ENCODE peak calls at places on chromosomes 11 and 22, in six cellular contexts. G is RWPE1, A is mucosa of gallbladder, X is HT1080, P is fibroblast of mammary gland, T is nephron progenitor cell. W is an unnamed sample.

GRCh38 chr22:18024276-18024939 is at the start of gene MICAL3:
- DNase-seq in X (peak), A (peak), T (peak), P (peak), G (peak), W (peak)

GRCh38 chr22:19970479-19971275 is 29.1 kb upstream of the TXNRD2 start:
- DNase-seq in X (peak), T (peak), A (peak), G (peak), P (peak), W (peak)

GRCh38 chr11:24588075-24588474 is 91.2 kb downstream of the LUZP2 start:
- DNase-seq in G (peak), A (no peak), X (peak), P (peak), T (no peak), W (no peak)

GRCh38 chr11:18314794-18315523 is 7.0 kb downstream of the HPS5 start:
- DNase-seq in X (no peak), P (no peak), A (no peak), G (no peak), T (no peak), W (no peak)

GRCh38 chr22:49753961-49754673 is 73.6 kb downstream of the BRD1 start:
- DNase-seq in X (no peak), A (no peak), T (no peak), G (no peak), P (no peak), W (no peak)

GRCh38 chr11:6746086-6746618 is 25.6 kb downstream of the OR2AG2 start:
- DNase-seq in A (no peak), X (no peak), P (no peak), G (no peak), T (no peak), W (peak)

GRCh38 chr22:48476599-48476998 is 1351.1 kb downstream of the BRD1 start:
- DNase-seq in G (no peak), X (no peak), A (no peak), T (no peak), P (no peak), W (no peak)

GRCh38 chr11:92249156-92249753 is 24.6 kb downstream of the FAT3 start:
- DNase-seq in P (no peak), T (no peak), G (no peak), X (no peak), A (no peak), W (no peak)

GRCh38 chr22:24937114-24937513 is 9.4 kb downstream of the LHFPL7 start:
- DNase-seq in G (no peak), P (peak), A (no peak), X (peak), T (no peak), W (no peak)

GRCh38 chr22:38882972-38883622 is 11.1 kb upstream of the CBX6 start:
- DNase-seq in P (no peak), X (no peak), T (no peak), G (no peak), A (no peak), W (no peak)

GRCh38 chr11:86360775-86361395 is 13.8 kb upstream of the CCDC81 start:
- DNase-seq in A (no peak), P (peak), T (no peak), X (peak), G (peak), W (no peak)